ENCODE peak calls at places on chromosomes 11 and 22, in six cellular contexts. J is brain pericyte, C is fibroblast of the conjunctiva, D is EH, S is NCI-H2171 treated with DMSO at 0.1 percent for 48 hours, X is amygdala. W is an unnamed sample.

GRCh38 chr11:9002920-9003572 is 755 bp downstream of the NRIP3 start:
- DNase-seq in C (no peak), J (no peak), X (no peak), D (peak), S (peak), W (peak)

GRCh38 chr11:102614485-102614884 is 10.6 kb downstream of the MMP20 start:
- DNase-seq in X (no peak), D (no peak), J (no peak), S (no peak), C (no peak), W (no peak)

GRCh38 chr22:37101311-37102063 is 8.0 kb downstream of the TMPRSS6 start:
- DNase-seq in X (no peak), D (no peak), J (no peak), C (no peak), S (no peak), W (no peak)

GRCh38 chr11:73257342-73258103 is 14.6 kb upstream of the P2RY6 start:
- DNase-seq in C (peak), D (peak), S (no peak), X (peak), J (no peak), W (peak)

GRCh38 chr11:68370211-68371111 is 58.1 kb downstream of the LRP5 start:
- DNase-seq in C (no peak), S (peak), X (no peak), D (peak), J (no peak), W (peak)

GRCh38 chr11:125141686-125142535 is 22.6 kb upstream of the PKNOX2 start:
- DNase-seq in X (no peak), S (no peak), J (no peak), C (no peak), D (peak), W (peak)

GRCh38 chr11:96388891-96389603 is 665 bp downstream of the CCDC82 start:
- DNase-seq in D (peak), X (no peak), S (peak), J (no peak), C (no peak), W (peak)

GRCh38 chr11:44731685-44732411 is 5.1 kb downstream of the TSPAN18 start:
- DNase-seq in S (peak), C (no peak), J (no peak), D (peak), X (no peak), W (no peak)

GRCh38 chr11:61697093-61697492 is 16.9 kb downstream of the DAGLA start:
- DNase-seq in J (no peak), X (no peak), D (peak), C (no peak), S (no peak), W (no peak)

GRCh38 chr22:43172191-43172590 is 14.7 kb downstream of the TTLL12 start:
- DNase-seq in C (no peak), J (no peak), S (no peak), D (no peak), X (no peak), W (no peak)

GRCh38 chr11:131486100-131486499 is 115.7 kb downstream of the NTM start:
- DNase-seq in D (peak), S (no peak), C (no peak), X (peak), J (no peak), W (peak)

GRCh38 chr22:27377901-27378300 is 423.7 kb downstream of the MN1 start:
- DNase-seq in S (peak), C (no peak), D (no peak), J (peak), X (no peak), W (no peak)

GRCh38 chr11:1479006-1479677 is 7.4 kb downstream of the MOB2 start:
- DNase-seq in X (no peak), C (no peak), D (no peak), S (no peak), J (no peak), W (no peak)

GRCh38 chr11:61917357-61918109 is at the start of gene RAB3IL1:
- DNase-seq in D (peak), X (peak), S (no peak), J (no peak), C (no peak), W (peak)

GRCh38 chr11:75265851-75266531 is 25.4 kb downstream of the TPBGL start:
- DNase-seq in D (no peak), J (no peak), S (no peak), X (no peak), C (no peak), W (peak)

GRCh38 chr11:80860632-80861031 is 1419.8 kb upstream of the TENM4 start:
- DNase-seq in C (no peak), S (no peak), D (no peak), J (peak), X (no peak), W (peak)

GRCh38 chr11:113248702-113249490 is 65.5 kb upstream of the TTC12 start:
- DNase-seq in J (no peak), D (no peak), S (no peak), C (no peak), X (no peak), W (peak)

GRCh38 chr11:34599406-34599901 is 21.4 kb upstream of the EHF start:
- DNase-seq in S (no peak), D (peak), J (no peak), C (no peak), X (no peak), W (peak)

GRCh38 chr11:69550846-69551245 is 69.4 kb downstream of the LINC01488 start:
- DNase-seq in X (no peak), S (no peak), C (no peak), D (no peak), J (no peak), W (no peak)

GRCh38 chr11:69152748-69153446 is 2.8 kb upstream of the SMIM38 start:
- DNase-seq in C (no peak), X (no peak), S (no peak), J (no peak), D (no peak), W (no peak)

GRCh38 chr11:59172345-59173079 is 580 bp downstream of the DTX4 start:
- DNase-seq in S (no peak), C (no peak), X (no peak), J (no peak), D (no peak), W (peak)

GRCh38 chr11:22539851-22540376 is 85.7 kb downstream of the FANCF start:
- DNase-seq in J (no peak), X (no peak), D (no peak), C (peak), S (peak), W (peak)

GRCh38 chr11:71542856-71543743 is 5.1 kb upstream of the KRTAP5-9 start:
- DNase-seq in J (no peak), D (no peak), X (no peak), S (no peak), C (no peak), W (peak)

GRCh38 chr11:61950035-61950547 is at the start of gene BEST1:
- DNase-seq in J (no peak), X (peak), D (no peak), S (no peak), C (no peak), W (no peak)

GRCh38 chr11:104668797-104669463 is 229.3 kb downstream of the CASP12 start:
- DNase-seq in C (peak), J (peak), D (peak), X (no peak), S (no peak), W (peak)

GRCh38 chr22:31530816-31531180 is 34.5 kb downstream of the SFI1 start:
- DNase-seq in X (no peak), C (peak), J (no peak), D (no peak), S (no peak), W (peak)

GRCh38 chr11:2651054-2651617 is 48.7 kb downstream of the KCNQ1OT1 start:
- DNase-seq in C (no peak), D (no peak), J (no peak), X (no peak), S (no peak), W (no peak)

GRCh38 chr22:23404689-23405365 is 175.3 kb downstream of the IGLL1 start:
- DNase-seq in X (no peak), J (no peak), D (peak), C (no peak), S (no peak), W (peak)

GRCh38 chr11:45899448-45900174 is 7.5 kb downstream of the FREY1 start:
- DNase-seq in D (peak), J (peak), X (peak), S (peak), C (peak), W (peak)

GRCh38 chr11:63622318-63622717 is 8.1 kb upstream of the PLAAT3 start:
- DNase-seq in S (peak), C (no peak), X (no peak), J (no peak), D (no peak), W (no peak)

GRCh38 chr11:57490456-57491248 is 24.9 kb downstream of the SLC43A1 start:
- DNase-seq in J (no peak), D (peak), C (no peak), X (no peak), S (no peak), W (peak)

W was measured in GM23248.